ENCODE peak calls at places on chromosomes 16 and 17, in five cellular contexts. Q is OCI-LY7, V is astrocyte of the spinal cord, A is NCI-H2081, L is omental fat pad. T is an unnamed sample.

GRCh38 chr16:61926766-61927165 is 109.5 kb downstream of the CDH8 start:
- DNase-seq in Q (no peak), V (peak; percentile 8), A (peak; percentile 32), L (no peak), T (no peak)

GRCh38 chr17:35784895-35785294 is 10.5 kb downstream of the MMP28 start:
- DNase-seq in Q (no peak), V (no peak), A (no peak), L (no peak), T (no peak)

GRCh38 chr16:81442909-81443687 is 1.5 kb upstream of the CMIP start:
- DNase-seq in Q (no peak), V (peak; percentile 29), A (no peak), L (no peak), T (no peak)

GRCh38 chr16:54928016-54928356 is 2.7 kb upstream of the IRX5 start:
- DNase-seq in Q (peak; percentile 54), V (peak; percentile 43), A (no peak), L (no peak), T (no peak)

GRCh38 chr17:65514082-65514481 is 47.4 kb downstream of the AXIN2 start:
- DNase-seq in Q (no peak), V (peak; percentile 69), A (no peak), L (no peak), T (peak; percentile 43)

GRCh38 chr16:58127033-58127556 is 2.1 kb downstream of the CFAP20 start:
- DNase-seq in Q (peak; percentile 56), V (peak; percentile 61), A (peak; percentile 16), L (no peak), T (peak; percentile 27)

GRCh38 chr16:55944377-55944802 is 69.2 kb upstream of the CES5A start:
- DNase-seq in Q (peak; percentile 39), V (peak; percentile 46), A (peak; percentile 39), L (peak; percentile 42), T (peak; percentile 28)

GRCh38 chr17:33292981-33293867 is at the start of gene ASIC2:
- DNase-seq in Q (no peak), V (no peak), A (no peak), L (no peak), T (no peak)

GRCh38 chr17:58352843-58353719 is 1.1 kb upstream of the SUPT4H1 start:
- DNase-seq in Q (peak; percentile 67), V (peak; percentile 39), A (no peak), L (no peak), T (peak; percentile 4)

GRCh38 chr16:27040671-27041070 is 26.1 kb upstream of the C16orf82 start:
- DNase-seq in Q (no peak), V (no peak), A (no peak), L (no peak), T (no peak)

GRCh38 chr16:75703341-75703740 is 2.1 kb upstream of the DUXB start:
- DNase-seq in Q (no peak), V (peak; percentile 12), A (no peak), L (no peak), T (no peak)

GRCh38 chr17:55266958-55267688 is 2.4 kb downstream of the HLF start:
- DNase-seq in Q (no peak), V (no peak), A (no peak), L (no peak), T (no peak)

GRCh38 chr16:3874794-3875692 is 5.5 kb downstream of the CREBBP start:
- DNase-seq in Q (no peak), V (no peak), A (no peak), L (no peak), T (no peak)

GRCh38 chr17:3794890-3795757 is 5.9 kb downstream of the ITGAE start:
- DNase-seq in Q (peak; percentile 36), V (peak; percentile 83), A (no peak), L (no peak), T (no peak)

GRCh38 chr16:85486256-85486915 is 126.7 kb upstream of the GSE1 start:
- DNase-seq in Q (no peak), V (no peak), A (no peak), L (no peak), T (no peak)

GRCh38 chr17:4591529-4591928 is 7.2 kb downstream of the SMTNL2 start:
- DNase-seq in Q (no peak), V (no peak), A (no peak), L (no peak), T (no peak)